ENCODE peak calls at places on chromosome 11, in nine cellular contexts. X, C, V, S, O, B, G, Y and R are unnamed samples.

GRCh38 chr11:4697583-4697982 is at the start of gene OR51E2:
- DNase-seq in S (no peak), C (no peak), Y (no peak), B (no peak), O (no peak), X (no peak), V (no peak), G (no peak), R (no peak)

GRCh38 chr11:87879118-87879517 is 296.1 kb downstream of the RAB38 start:
- DNase-seq in X (no peak), G (no peak), O (no peak), Y (no peak), B (no peak), S (no peak), V (no peak), C (no peak), R (no peak)

GRCh38 chr11:11510939-11511338 is 110.9 kb downstream of the GALNT18 start:
- DNase-seq in S (no peak), C (no peak), V (peak), Y (no peak), O (no peak), B (no peak), G (no peak), X (no peak), R (no peak)

GRCh38 chr11:7422544-7423331 is 62.6 kb upstream of the OLFML1 start:
- DNase-seq in X (no peak), Y (no peak), V (no peak), C (no peak), S (no peak), O (no peak), B (peak), G (no peak), R (no peak)

GRCh38 chr11:126839496-126839895 is 161.1 kb downstream of the KIRREL3 start:
- DNase-seq in B (no peak), V (peak), G (no peak), Y (no peak), C (no peak), O (no peak), X (no peak), S (no peak), R (no peak)

GRCh38 chr11:2565447-2566222 is 120.8 kb downstream of the KCNQ1 start:
- DNase-seq in O (no peak), V (no peak), C (no peak), B (no peak), G (no peak), Y (no peak), X (peak), S (no peak), R (no peak)

GRCh38 chr11:68965901-68966868 is 14.6 kb downstream of the MRGPRD start:
- DNase-seq in Y (no peak), G (no peak), S (no peak), B (no peak), X (no peak), O (no peak), C (no peak), V (no peak), R (no peak)

GRCh38 chr11:123072279-123072678 is 10.3 kb upstream of the HSPA8 start:
- DNase-seq in G (no peak), O (no peak), X (no peak), C (no peak), S (no peak), B (no peak), V (no peak), Y (no peak), R (no peak)

GRCh38 chr11:119335655-119336543 is 1.6 kb downstream of the RNF26 start:
- DNase-seq in Y (no peak), S (no peak), C (no peak), O (no peak), G (no peak), X (no peak), B (no peak), V (peak), R (no peak)

GRCh38 chr11:93652161-93652597 is 9.3 kb upstream of the CEP295 start:
- DNase-seq in C (peak), G (peak), Y (peak), S (no peak), X (peak), O (peak), V (peak), B (peak), R (peak)

GRCh38 chr11:62546244-62546936 is at the start of gene AHNAK:
- DNase-seq in B (no peak), C (peak), Y (no peak), O (peak), V (no peak), X (peak), G (peak), S (peak), R (peak)

GRCh38 chr11:6201486-6201885 is 2.5 kb downstream of the OR52W1 start:
- DNase-seq in B (no peak), C (no peak), O (no peak), S (no peak), Y (no peak), V (no peak), X (no peak), G (no peak), R (no peak)

GRCh38 chr11:64969209-64969608 is 2.7 kb downstream of the MAJIN start:
- DNase-seq in B (no peak), O (peak), X (no peak), S (no peak), Y (no peak), C (no peak), G (peak), V (no peak), R (no peak)